ENCODE peak calls at places on chromosome 20, in four cellular contexts. D is HEK293T, Y is HepG2, E is K562. G is an unnamed sample.
A peak's percentile ranks its signal among the peaks of the same experiment; 100 is the strongest.

GRCh38 chr20:61430228-61430624 is 178.2 kb downstream of the CDH4 start:
- DNase-seq in D (no peak), Y (no peak), E (no peak), G (no peak)

GRCh38 chr20:13105864-13106457 is 97.2 kb downstream of the SPTLC3 start:
- DNase-seq in D (peak; percentile 8), Y (peak; percentile 62), E (peak; percentile 3), G (no peak)

GRCh38 chr20:18224968-18225568 is 63.3 kb upstream of the ZNF133 start:
- DNase-seq in D (peak; percentile 27), Y (peak; percentile 26), E (no peak), G (no peak)

GRCh38 chr20:60327971-60328660 is 369.9 kb downstream of the CDH26 start:
- DNase-seq in D (no peak), Y (no peak), E (no peak), G (no peak)

GRCh38 chr20:34541264-34541901 is 17.1 kb upstream of the MAP1LC3A start:
- DNase-seq in D (no peak), Y (no peak), E (no peak), G (no peak)

GRCh38 chr20:15889073-15889923 is 684.0 kb downstream of the KIF16B start:
- DNase-seq in D (no peak), Y (no peak), E (no peak), G (no peak)

GRCh38 chr20:18001131-18001921 is 32.5 kb downstream of the MGME1 start:
- DNase-seq in D (no peak), Y (peak; percentile 90), E (no peak), G (no peak)

GRCh38 chr20:59214083-59214482 is 50.5 kb downstream of the ZNF831 start:
- DNase-seq in D (no peak), Y (no peak), E (no peak), G (no peak)

GRCh38 chr20:34180460-34181108 is 60.6 kb upstream of the ASIP start:
- DNase-seq in D (no peak), Y (no peak), E (no peak), G (no peak)

GRCh38 chr20:16692442-16692841 is 37.4 kb upstream of the SNRPB2 start:
- DNase-seq in D (no peak), Y (no peak), E (no peak), G (no peak)

GRCh38 chr20:43893930-43894329 is 20.7 kb upstream of the TOX2 start:
- DNase-seq in D (no peak), Y (no peak), E (no peak), G (no peak)

GRCh38 chr20:44916586-44916985 is 6.7 kb downstream of the PABPC1L start:
- DNase-seq in D (no peak), Y (no peak), E (no peak), G (no peak)

GRCh38 chr20:37426978-37427377 is 81.0 kb downstream of the SRC start:
- DNase-seq in D (no peak), Y (no peak), E (no peak), G (no peak)

GRCh38 chr20:18404172-18404571 is 62.7 kb downstream of the DZANK1 start:
- DNase-seq in D (no peak), Y (no peak), E (no peak), G (no peak)

GRCh38 chr20:63553251-63553932 is 567 bp upstream of the FNDC11 start:
- DNase-seq in D (peak; percentile 90), Y (peak; percentile 40), E (peak; percentile 93), G (peak; percentile 97)

GRCh38 chr20:42549496-42549895 is 640.2 kb downstream of the PTPRT start:
- DNase-seq in D (no peak), Y (no peak), E (no peak), G (no peak)

GRCh38 chr20:4272225-4272624 is 256.9 kb upstream of the RNF24 start:
- DNase-seq in D (no peak), Y (no peak), E (no peak), G (no peak)

DNA sequence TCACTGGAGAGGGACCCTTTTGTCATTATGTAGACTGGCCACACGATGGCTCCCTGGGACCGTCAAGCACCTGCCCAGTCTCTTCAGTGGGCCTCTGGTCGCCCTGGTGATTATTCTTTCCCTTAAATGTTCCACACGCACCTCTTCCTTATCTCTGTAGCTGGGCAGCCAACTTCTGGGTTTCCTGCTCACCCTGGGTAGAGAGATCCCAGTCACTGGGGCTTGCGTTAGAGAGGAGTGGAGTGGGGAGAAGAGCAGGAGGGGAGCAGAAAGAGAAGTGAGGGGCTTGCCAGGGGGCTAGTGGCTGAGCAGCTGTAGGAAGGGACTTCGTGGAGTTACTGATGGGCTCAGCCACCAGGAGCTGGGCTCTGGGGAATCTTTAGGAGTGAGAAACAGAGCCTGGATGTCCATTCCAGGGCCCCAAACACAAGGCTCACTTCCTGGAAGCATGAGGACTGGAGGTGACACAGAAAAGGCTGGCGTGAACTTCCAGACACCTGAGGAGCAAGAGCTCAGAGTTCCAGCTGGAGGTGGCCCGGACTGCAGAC is 150.1 kb downstream of the DHX35 start:
- DNase-seq in D (peak; percentile 82), Y (peak; percentile 65), E (peak; percentile 82), G (peak; percentile 69)
- TF ChIP-seq ELF4 in D (no peak), Y (no peak), E (no peak), G (no peak)

DNA sequence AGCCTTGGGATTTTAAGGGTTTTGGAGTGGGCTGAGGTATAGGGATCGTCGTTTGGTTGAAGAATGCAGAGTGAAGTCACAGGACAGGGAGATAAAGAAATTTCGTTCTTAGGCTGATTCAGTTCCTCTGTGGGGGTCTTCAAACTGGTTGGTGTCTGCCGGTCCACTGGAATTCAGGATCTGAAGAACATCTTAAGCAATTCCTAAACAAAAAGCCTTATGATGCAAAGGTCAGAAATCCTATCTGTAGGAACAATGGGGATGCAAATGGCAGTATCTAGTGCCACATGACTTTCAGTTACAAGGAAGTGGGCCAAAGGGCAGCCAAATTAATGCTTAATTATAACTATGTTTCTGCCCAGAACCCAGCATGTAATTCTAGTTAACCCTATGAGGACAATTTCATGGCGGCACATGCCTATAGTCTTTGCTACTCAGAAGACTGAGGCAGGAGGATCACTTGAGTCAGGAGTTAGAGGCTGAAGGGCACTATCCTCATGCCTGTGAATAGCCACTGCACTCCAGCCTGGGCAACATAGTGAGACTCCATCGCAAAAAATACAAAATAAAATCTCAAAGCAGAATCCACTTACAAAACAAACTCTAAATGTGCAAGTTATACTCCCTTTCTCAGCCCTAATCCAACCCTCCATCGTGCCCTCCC is 4.6 kb upstream of the SLC2A10 start:
- DNase-seq in D (no peak), Y (no peak), E (no peak), G (no peak)
- TF ChIP-seq ELF4 in D (no peak), Y (no peak), E (no peak), G (no peak)

GRCh38 chr20:57476073-57476526 is 48.8 kb downstream of the CTCFL start:
- DNase-seq in D (no peak), Y (no peak), E (no peak), G (peak; percentile 7)
- TF ChIP-seq ELF4 in D (no peak), Y (no peak), E (no peak), G (no peak)

DNA sequence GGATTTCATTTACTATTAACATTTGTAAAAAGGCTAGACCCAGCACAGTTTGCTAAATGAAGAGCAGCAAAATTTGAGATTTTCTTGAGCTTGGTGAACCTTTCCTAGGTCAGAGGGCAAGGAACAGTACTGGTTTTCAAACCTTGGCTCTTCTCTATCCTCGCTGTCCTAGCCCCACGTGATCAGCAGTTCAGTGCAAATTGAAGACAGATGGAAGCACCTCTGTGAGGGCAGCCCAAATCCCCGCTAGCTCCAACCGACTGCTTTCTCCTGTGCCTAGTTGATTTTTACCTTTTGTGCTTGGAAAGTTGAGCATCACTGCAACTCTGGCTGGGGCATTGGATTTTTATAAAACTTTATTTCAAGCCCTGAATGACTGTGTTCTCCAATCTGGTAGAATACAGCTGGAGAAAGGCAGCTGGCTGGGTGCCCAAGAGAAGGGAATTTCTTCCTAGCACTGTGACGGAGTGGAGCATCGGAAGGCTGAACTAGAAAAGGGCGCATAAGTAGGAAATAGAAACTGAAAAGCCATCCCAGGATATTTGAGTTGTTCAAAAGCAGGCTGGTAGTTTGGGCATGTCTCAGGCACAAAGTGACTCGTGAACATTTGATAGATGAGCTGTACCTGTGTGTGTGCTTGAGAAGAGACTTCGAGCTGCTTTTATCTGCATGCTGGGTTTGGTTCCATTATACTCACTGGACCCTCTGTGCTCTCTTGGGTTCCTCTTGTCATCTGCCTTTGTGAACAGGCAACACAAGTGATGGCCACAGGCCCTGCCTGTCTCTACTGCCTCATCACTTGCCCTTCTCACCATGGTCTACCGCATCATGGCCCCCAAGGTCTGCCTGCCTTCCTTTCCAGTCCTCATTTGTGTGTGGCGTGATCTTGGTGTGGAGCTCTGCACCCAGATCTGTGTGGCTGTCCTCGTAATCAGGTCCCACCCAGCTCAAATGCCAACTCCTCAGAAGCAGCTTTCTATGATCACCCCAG is 2.3 kb downstream of the RNF114 start:
- DNase-seq in D (no peak), Y (no peak), E (no peak), G (no peak)
- TF ChIP-seq ELF4 in D (no peak), Y (no peak), E (no peak), G (no peak)

G was measured in WTC11.